ENCODE peak calls at places on chromosomes 11 and 22, in eight cellular contexts. P is M059J; V is KG1; F is heart left ventricle; O is neural crest cell; X is stimulated activated naive CD8-positive, alpha-beta T cell treated with anti-CD3 and anti-CD28 coated beads, Interleukin-15, Interleukin-2, amounts not matched to agents 100 U/mL and 50 U/mL, for 24 hours; B is stimulated activated CD4-positive, alpha-beta T cell treated with anti-CD3 and anti-CD28 coated beads, Interleukin-4, amount 100 ng/mL, for 4 hours; A is NCI-H774. Z is an unnamed sample.

GRCh38 chr11:95147364-95147905 is 57.8 kb downstream of the ENDOD1 start:
- DNase-seq in P (peak; percentile 81), V (peak; percentile 30), F (no peak), O (no peak), X (no peak), B (peak; percentile 19), A (no peak), Z (no peak)

GRCh38 chr11:126816655-126817054 is 183.9 kb downstream of the KIRREL3 start:
- DNase-seq in P (no peak), V (no peak), F (no peak), O (no peak), X (no peak), B (no peak), A (peak; percentile 40), Z (no peak)

GRCh38 chr11:20671856-20672546 is 2.6 kb downstream of the NELL1 start:
- DNase-seq in P (peak; percentile 4), V (peak; percentile 1), F (no peak), O (no peak), X (no peak), B (no peak), A (peak; percentile 26), Z (peak; percentile 38)

GRCh38 chr22:44894782-44895181 is 115.0 kb downstream of the PHF21B start:
- DNase-seq in P (no peak), V (no peak), F (no peak), O (no peak), X (no peak), B (no peak), A (no peak), Z (peak; percentile 19)

GRCh38 chr11:5564259-5565019 is 16.1 kb upstream of the OR52H1 start:
- DNase-seq in P (peak; percentile 35), V (no peak), F (no peak), O (no peak), X (no peak), B (no peak), A (no peak), Z (no peak)

GRCh38 chr22:40453676-40454075 is 83.3 kb downstream of the SGSM3 start:
- DNase-seq in P (peak; percentile 27), V (no peak), F (no peak), O (no peak), X (no peak), B (no peak), A (no peak), Z (no peak)

GRCh38 chr11:23012930-23013329 is 152.7 kb upstream of the CCDC179 start:
- DNase-seq in P (no peak), V (no peak), F (no peak), O (no peak), X (no peak), B (no peak), A (no peak), Z (no peak)

GRCh38 chr11:93740031-93740801 is 1.1 kb downstream of the TAF1D start:
- DNase-seq in P (peak; percentile 58), V (no peak), F (peak; percentile 8), O (no peak), X (peak; percentile 54), B (peak; percentile 43), A (no peak), Z (no peak)

GRCh38 chr11:23931443-23931842 is 565.4 kb upstream of the LUZP2 start:
- DNase-seq in P (no peak), V (no peak), F (no peak), O (no peak), X (no peak), B (no peak), A (no peak), Z (no peak)

GRCh38 chr11:16738949-16739262 is 459 bp downstream of the C11orf58 start:
- DNase-seq in P (no peak), V (no peak), F (no peak), O (no peak), X (peak; percentile 45), B (no peak), A (no peak), Z (no peak)

GRCh38 chr11:65493367-65494176 is 5.3 kb upstream of the MALAT1 start:
- DNase-seq in P (peak; percentile 99), V (no peak), F (peak; percentile 81), O (no peak), X (no peak), B (no peak), A (no peak), Z (no peak)

GRCh38 chr11:61632096-61632495 is 48.1 kb upstream of the DAGLA start:
- DNase-seq in P (no peak), V (no peak), F (no peak), O (no peak), X (no peak), B (no peak), A (no peak), Z (no peak)

GRCh38 chr11:19352736-19353110 is 112.0 kb upstream of the E2F8 start:
- DNase-seq in P (no peak), V (no peak), F (no peak), O (no peak), X (no peak), B (no peak), A (peak; percentile 5), Z (no peak)

GRCh38 chr11:92596596-92597317 is 372.1 kb downstream of the FAT3 start:
- DNase-seq in P (peak; percentile 38), V (no peak), F (no peak), O (no peak), X (no peak), B (no peak), A (no peak), Z (no peak)

GRCh38 chr11:86999859-87000753 is 37.6 kb upstream of the TMEM135 start:
- DNase-seq in P (peak; percentile 60), V (no peak), F (peak; percentile 20), O (no peak), X (no peak), B (no peak), A (no peak), Z (no peak)

GRCh38 chr11:28342704-28343103 is 234.5 kb downstream of the METTL15 start:
- DNase-seq in P (no peak), V (no peak), F (no peak), O (no peak), X (no peak), B (no peak), A (no peak), Z (no peak)

GRCh38 chr22:21937041-21937820 is 15.4 kb downstream of the PPM1F start:
- DNase-seq in P (no peak), V (no peak), F (no peak), O (no peak), X (no peak), B (no peak), A (no peak), Z (no peak)

GRCh38 chr11:88480217-88480616 is 142.7 kb upstream of the CTSC start:
- DNase-seq in P (peak; percentile 97), V (no peak), F (peak; percentile 6), O (no peak), X (no peak), B (no peak), A (no peak), Z (no peak)

GRCh38 chr22:40322061-40322460 is 24.2 kb upstream of the ADSL start:
- DNase-seq in P (no peak), V (no peak), F (no peak), O (no peak), X (no peak), B (no peak), A (no peak), Z (no peak)

GRCh38 chr22:38347944-38348750 is 30.9 kb upstream of the CSNK1E start:
- DNase-seq in P (peak; percentile 42), V (no peak), F (no peak), O (no peak), X (no peak), B (no peak), A (no peak), Z (no peak)

GRCh38 chr11:74870485-74870884 is 78.4 kb downstream of the XRRA1 start:
- DNase-seq in P (no peak), V (no peak), F (no peak), O (no peak), X (no peak), B (no peak), A (no peak), Z (peak; percentile 31)

GRCh38 chr22:48102581-48102980 is 1340.1 kb downstream of the TBC1D22A start:
- DNase-seq in P (no peak), V (no peak), F (no peak), O (no peak), X (no peak), B (no peak), A (no peak), Z (no peak)

GRCh38 chr11:72685560-72686480 is 11.6 kb upstream of the PDE2A start:
- DNase-seq in P (no peak), V (no peak), F (no peak), O (no peak), X (peak; percentile 73), B (peak; percentile 38), A (no peak), Z (no peak)

GRCh38 chr11:114846040-114846791 is 167.9 kb downstream of the NXPE2 start:
- DNase-seq in P (peak; percentile 3), V (no peak), F (peak; percentile 61), O (no peak), X (no peak), B (no peak), A (no peak), Z (no peak)

GRCh38 chr22:38144025-38144405 is 33.5 kb upstream of the BAIAP2L2 start:
- DNase-seq in P (peak; percentile 30), V (no peak), F (no peak), O (no peak), X (no peak), B (no peak), A (no peak), Z (peak; percentile 37)

GRCh38 chr22:33350391-33350955 is 292.3 kb upstream of the SYN3 start:
- DNase-seq in P (no peak), V (no peak), F (no peak), O (no peak), X (no peak), B (no peak), A (no peak), Z (no peak)

GRCh38 chr22:37416806-37417205 is 10.5 kb downstream of the ELFN2 start:
- DNase-seq in P (peak; percentile 41), V (no peak), F (no peak), O (peak; percentile 50), X (peak; percentile 48), B (no peak), A (no peak), Z (no peak)

GRCh38 chr11:45805305-45806071 is 539 bp downstream of the SLC35C1 start:
- DNase-seq in P (peak; percentile 78), V (peak; percentile 16), F (peak; percentile 55), O (peak; percentile 17), X (no peak), B (no peak), A (peak; percentile 44), Z (no peak)

GRCh38 chr11:84855846-84856245 is 771.3 kb downstream of the DLG2 start:
- DNase-seq in P (peak; percentile 67), V (no peak), F (no peak), O (no peak), X (no peak), B (no peak), A (no peak), Z (no peak)

GRCh38 chr11:134475951-134476350 is 63.9 kb upstream of the B3GAT1 start:
- DNase-seq in P (no peak), V (no peak), F (no peak), O (no peak), X (no peak), B (no peak), A (no peak), Z (no peak)

GRCh38 chr22:50608996-50609395 is 8.4 kb downstream of the MAPK8IP2 start:
- DNase-seq in P (no peak), V (no peak), F (no peak), O (no peak), X (no peak), B (no peak), A (no peak), Z (peak; percentile 25)

Z was measured in GM13976.